ENCODE peak calls at places on chromosome 2, in seven cellular contexts. Y, D, S, J, L, G and P are unnamed samples.

GRCh38 chr2:231917280-231918088 is 8.7 kb downstream of the NPPC start:
- DNase-seq in D (no peak), L (no peak), S (no peak), G (no peak), J (no peak), Y (no peak), P (no peak)

GRCh38 chr2:176464886-176465564 is 195.8 kb downstream of the MTX2 start:
- DNase-seq in L (no peak), S (no peak), Y (no peak), G (no peak), D (no peak), J (no peak), P (no peak)

GRCh38 chr2:18829331-18829902 is 240.0 kb upstream of the NT5C1B start:
- DNase-seq in J (no peak), G (no peak), L (peak; percentile 59), S (peak; percentile 91), D (no peak), Y (peak; percentile 24), P (peak; percentile 37)

GRCh38 chr2:196101325-196101981 is 32.8 kb upstream of the DNAH7 start:
- DNase-seq in G (no peak), D (no peak), S (peak; percentile 74), L (peak; percentile 74), Y (no peak), J (no peak), P (no peak)

GRCh38 chr2:27627963-27628766 is 647 bp downstream of the CCDC121 start:
- DNase-seq in Y (peak; percentile 45), L (peak; percentile 96), J (no peak), S (peak; percentile 99), G (no peak), D (no peak), P (peak; percentile 72)

GRCh38 chr2:217914078-217914477 is 88.7 kb downstream of the TNS1 start:
- DNase-seq in Y (no peak), D (no peak), L (no peak), S (no peak), J (no peak), G (no peak), P (no peak)

GRCh38 chr2:156465573-156465972 is 29.4 kb downstream of the GPD2 start:
- DNase-seq in J (no peak), D (no peak), G (no peak), L (no peak), Y (no peak), S (peak; percentile 24), P (no peak)

GRCh38 chr2:74959106-74959751 is 786 bp downstream of the POLE4 start:
- DNase-seq in J (no peak), Y (no peak), D (no peak), S (no peak), G (peak; percentile 30), L (no peak), P (no peak)

GRCh38 chr2:37506407-37507068 is 162.1 kb downstream of the QPCT start:
- DNase-seq in L (peak; percentile 43), D (no peak), S (peak; percentile 35), J (no peak), Y (no peak), G (no peak), P (peak; percentile 72)

GRCh38 chr2:143475131-143475784 is 346.0 kb downstream of the ARHGAP15 start:
- DNase-seq in S (no peak), L (peak; percentile 24), Y (no peak), D (no peak), J (no peak), G (no peak), P (peak; percentile 11)

GRCh38 chr2:19700861-19701585 is 200.8 kb downstream of the TTC32 start:
- DNase-seq in G (no peak), Y (no peak), L (peak; percentile 18), D (no peak), S (no peak), J (no peak), P (no peak)

GRCh38 chr2:217740178-217740577 is 262.6 kb downstream of the TNS1 start:
- DNase-seq in G (no peak), S (no peak), D (no peak), L (peak; percentile 45), J (no peak), Y (no peak), P (no peak)

GRCh38 chr2:143833258-143833657 is 686.7 kb downstream of the ZEB2 start:
- DNase-seq in L (no peak), Y (no peak), G (no peak), D (no peak), J (no peak), S (no peak), P (no peak)

GRCh38 chr2:120678251-120678650 is 57.4 kb upstream of the GLI2 start:
- DNase-seq in D (no peak), S (peak; percentile 35), G (no peak), J (no peak), L (peak; percentile 22), Y (no peak), P (peak; percentile 77)

GRCh38 chr2:120791961-120792295 is 56.3 kb downstream of the GLI2 start:
- DNase-seq in J (no peak), S (peak; percentile 81), L (peak; percentile 31), Y (no peak), D (no peak), G (no peak), P (no peak)

GRCh38 chr2:17788773-17789172 is 27.5 kb upstream of the MSGN1 start:
- DNase-seq in D (no peak), L (no peak), J (no peak), Y (no peak), G (no peak), S (no peak), P (no peak)

GRCh38 chr2:167544602-167545001 is 656.3 kb downstream of the XIRP2 start:
- DNase-seq in G (no peak), J (no peak), Y (no peak), S (no peak), L (no peak), D (no peak), P (no peak)

GRCh38 chr2:180394305-180394704 is 387.2 kb upstream of the CWC22 start:
- DNase-seq in Y (no peak), G (no peak), L (no peak), S (no peak), J (no peak), D (no peak), P (no peak)

GRCh38 chr2:72494392-72494791 is 331.4 kb downstream of the EXOC6B start:
- DNase-seq in D (no peak), S (peak; percentile 16), J (no peak), G (no peak), L (peak; percentile 35), Y (no peak), P (peak; percentile 57)

GRCh38 chr2:37742286-37742685 is 70.8 kb upstream of the CDC42EP3 start:
- DNase-seq in J (no peak), S (peak; percentile 47), L (peak; percentile 57), G (no peak), Y (no peak), D (no peak), P (no peak)

GRCh38 chr2:172639823-172640222 is 83.9 kb downstream of the PDK1 start:
- DNase-seq in G (no peak), J (no peak), D (no peak), Y (no peak), L (peak; percentile 99), S (peak; percentile 91), P (peak; percentile 65)

GRCh38 chr2:121919803-121920202 is 164.4 kb downstream of the TSN start:
- DNase-seq in J (no peak), S (no peak), D (no peak), L (no peak), Y (no peak), G (no peak), P (no peak)

GRCh38 chr2:222523783-222524544 is 99.6 kb downstream of the SGPP2 start:
- DNase-seq in D (no peak), S (no peak), L (no peak), G (no peak), Y (no peak), J (no peak), P (no peak)

GRCh38 chr2:222525776-222526175 is 101.4 kb downstream of the SGPP2 start:
- DNase-seq in Y (no peak), D (no peak), L (no peak), G (no peak), S (no peak), J (no peak), P (no peak)

GRCh38 chr2:222526480-222527277 is 102.3 kb downstream of the SGPP2 start:
- DNase-seq in Y (no peak), J (no peak), D (no peak), G (no peak), S (no peak), L (no peak), P (no peak)

GRCh38 chr2:222518570-222519381 is 94.4 kb downstream of the SGPP2 start:
- DNase-seq in Y (no peak), S (peak; percentile 74), G (no peak), D (no peak), J (no peak), L (no peak), P (peak; percentile 83)

GRCh38 chr2:222521099-222521498 is 96.8 kb downstream of the SGPP2 start:
- DNase-seq in S (no peak), D (no peak), Y (no peak), J (no peak), G (no peak), L (no peak), P (no peak)
- H3K4me3 ChIP-seq in S (no peak overlapping the region), D (no peak overlapping the region), Y (no peak overlapping the region), J (no peak overlapping the region), G (no peak overlapping the region), L (no peak overlapping the region), P (no peak overlapping the region)

GRCh38 chr2:215815960-215816359 is 197.4 kb downstream of the MREG start:
- DNase-seq in D (no peak), G (no peak), S (no peak), L (no peak), Y (no peak), J (no peak), P (no peak)

GRCh38 chr2:215811409-215812355 is 201.7 kb downstream of the MREG start:
- DNase-seq in D (no peak), Y (no peak), J (no peak), L (no peak), S (no peak), G (no peak), P (no peak)

GRCh38 chr2:215811003-215811402 is 202.3 kb downstream of the MREG start:
- DNase-seq in D (no peak), J (no peak), S (no peak), L (no peak), G (no peak), Y (no peak), P (no peak)

GRCh38 chr2:215816424-215816823 is 196.9 kb downstream of the MREG start:
- DNase-seq in Y (no peak), D (no peak), L (no peak), G (no peak), J (no peak), S (no peak), P (no peak)

GRCh38 chr2:215812966-215813365 is 200.4 kb downstream of the MREG start:
- DNase-seq in L (peak; percentile 72), Y (no peak), J (no peak), D (no peak), G (no peak), S (peak; percentile 85), P (peak; percentile 52)
- H3K4me1 ChIP-seq in L (peaks cover 4% of the 10 kb centered on the region), Y (peaks cover 23% of the 10 kb centered on the region), J (no peaks in the 10 kb centered on the region), D (no peaks in the 10 kb centered on the region), G (peaks cover 17% of the 10 kb centered on the region), S (peaks cover 10% of the 10 kb centered on the region), P (peaks cover 37% of the 10 kb centered on the region)

GRCh38 chr2:48677450-48677849 is 59.8 kb downstream of the GTF2A1L start:
- DNase-seq in D (no peak), Y (no peak), S (no peak), J (no peak), G (no peak), L (no peak), P (no peak)
- H3K4me3 ChIP-seq in D (no peak overlapping the region), Y (no peak overlapping the region), S (no peak overlapping the region), J (no peak overlapping the region), G (no peak overlapping the region), L (no peak overlapping the region), P (no peak overlapping the region)

GRCh38 chr2:186103276-186103675 is 364.7 kb downstream of the FSIP2 start:
- DNase-seq in J (no peak), G (no peak), S (no peak), Y (no peak), D (no peak), L (no peak), P (no peak)
- H3K4me1 ChIP-seq in J (no peaks in the 10 kb centered on the region), G (no peaks in the 10 kb centered on the region), S (no peaks in the 10 kb centered on the region), Y (peaks cover 12% of the 10 kb centered on the region), D (no peaks in the 10 kb centered on the region), L (no peaks in the 10 kb centered on the region), P (no peaks in the 10 kb centered on the region)